ENCODE peak calls at places on chromosomes 4 and X, in nine cellular contexts. W, L, P, U, M, N, R, G and Q are unnamed samples.

GRCh38 chr4:177064724-177065394 is 244.8 kb upstream of the NEIL3 start:
- DNase-seq in U (no peak), R (no peak), W (no peak), M (no peak), N (no peak), L (no peak), P (no peak), G (no peak), Q (no peak)

GRCh38 chrX:109384569-109385174 is 97.2 kb downstream of the GUCY2F start:
- DNase-seq in U (no peak), P (peak), W (no peak), R (no peak), M (no peak), G (no peak), N (no peak), L (no peak), Q (no peak)

GRCh38 chr4:149980941-149981340 is 97.3 kb upstream of the DCLK2 start:
- DNase-seq in W (peak), G (peak), M (no peak), R (peak), N (no peak), P (peak), L (peak), U (peak), Q (peak)

GRCh38 chr4:7459471-7459870 is 24.7 kb upstream of the PSAPL1 start:
- DNase-seq in N (no peak), R (no peak), W (no peak), P (no peak), M (no peak), U (no peak), L (no peak), G (no peak), Q (no peak)

GRCh38 chrX:10611441-10612090 is 8.8 kb downstream of the MID1 start:
- DNase-seq in N (no peak), L (no peak), P (peak), U (no peak), M (no peak), G (no peak), R (no peak), W (no peak), Q (no peak)

GRCh38 chrX:70806081-70806480 is 102.4 kb downstream of the TEX11 start:
- DNase-seq in G (no peak), M (no peak), P (no peak), N (no peak), L (no peak), W (no peak), R (no peak), U (no peak), Q (no peak)

GRCh38 chrX:133335027-133335426 is 80.3 kb downstream of the GPC4 start:
- DNase-seq in G (peak), R (peak), P (peak), U (peak), L (peak), W (no peak), N (no peak), M (no peak), Q (no peak)

GRCh38 chr4:125526420-125526819 is 211.7 kb downstream of the FAT4 start:
- DNase-seq in P (no peak), U (no peak), N (no peak), W (no peak), R (no peak), L (no peak), M (no peak), G (no peak), Q (no peak)

GRCh38 chr4:101954975-101955678 is 164.6 kb downstream of the BANK1 start:
- DNase-seq in L (no peak), M (no peak), W (no peak), R (no peak), N (no peak), P (no peak), G (no peak), U (no peak), Q (no peak)

GRCh38 chrX:9538544-9539045 is 73.7 kb downstream of the TBL1X start:
- DNase-seq in W (no peak), P (no peak), L (peak), U (peak), N (no peak), M (no peak), G (peak), R (peak), Q (peak)

GRCh38 chrX:53265771-53266170 is 15.6 kb downstream of the IQSEC2 start:
- DNase-seq in L (no peak), G (no peak), M (no peak), W (no peak), U (no peak), P (peak), N (no peak), R (no peak), Q (no peak)
- H3K27ac ChIP-seq in L (peak), G (no peak), M (no peak), W (peak), U (no peak), P (peak), N (no peak), R (no peak), Q (peak)

DNA sequence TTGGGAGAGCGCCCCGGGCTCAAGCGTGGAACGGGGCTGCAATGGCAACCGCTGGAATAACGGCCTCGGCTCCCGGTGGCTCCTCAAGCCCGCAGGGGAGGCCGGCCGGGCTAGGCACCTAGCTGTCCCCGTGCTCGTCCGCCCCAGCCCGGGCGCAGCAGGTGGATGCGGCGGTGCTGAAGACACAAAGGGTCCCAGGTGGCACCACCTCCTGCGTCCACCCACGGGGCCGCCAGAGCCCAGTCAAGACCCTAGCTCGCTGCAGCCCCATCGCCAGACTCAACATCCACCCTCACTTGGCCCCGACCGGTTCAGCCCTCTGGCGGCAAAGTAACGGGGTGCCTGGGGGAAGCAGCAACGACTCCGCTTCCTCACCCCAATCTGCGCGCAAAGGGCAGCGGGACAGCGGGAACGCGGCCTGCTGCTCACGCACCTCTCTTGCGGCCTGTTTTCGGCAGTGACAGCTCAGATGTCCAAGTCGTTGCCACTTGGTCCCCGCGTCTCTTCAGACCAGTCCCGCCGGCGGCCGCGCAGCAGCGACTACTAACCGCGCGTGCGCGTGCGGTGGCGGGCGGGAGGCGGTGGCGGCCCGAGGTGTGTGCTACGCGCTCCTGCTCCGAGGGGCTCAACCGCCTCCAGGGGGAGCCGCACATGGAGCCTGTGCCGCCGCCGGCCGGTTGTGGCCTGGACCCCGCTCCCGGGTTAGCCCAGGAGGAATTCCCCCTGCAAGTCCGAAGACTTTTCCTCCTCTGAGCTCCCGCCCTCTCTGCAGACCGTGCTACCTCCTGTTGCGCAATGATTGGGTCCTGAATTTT is at the start of gene CLGN:
- DNase-seq in N (peak), M (peak), L (peak), W (no peak), G (peak), P (peak), U (peak), R (peak), Q (peak)
- TF ChIP-seq CTCF in N (peak), M (peak), L (no peak), W (peak), G (peak), P (peak), U (no peak), R (peak), Q (peak)

GRCh38 chr4:122577808-122578781 is 42.8 kb downstream of the IL21 start:
- DNase-seq in L (peak), W (no peak), P (peak), R (peak), N (no peak), U (peak), G (peak), M (no peak), Q (peak)

GRCh38 chr4:122576261-122577188 is 44.3 kb downstream of the IL21 start:
- DNase-seq in L (no peak), R (peak), U (no peak), M (no peak), N (no peak), P (peak), G (no peak), W (no peak), Q (no peak)

GRCh38 chr4:122577189-122577553 is 43.7 kb downstream of the IL21 start:
- DNase-seq in G (no peak), L (no peak), M (no peak), N (no peak), W (no peak), R (no peak), U (no peak), P (no peak), Q (no peak)
- TF ChIP-seq POLR2A in G (no peak), L (no peak), M (no peak), N (no peak), W (no peak), R (no peak), U (no peak), P (no peak), Q (no peak)

DNA sequence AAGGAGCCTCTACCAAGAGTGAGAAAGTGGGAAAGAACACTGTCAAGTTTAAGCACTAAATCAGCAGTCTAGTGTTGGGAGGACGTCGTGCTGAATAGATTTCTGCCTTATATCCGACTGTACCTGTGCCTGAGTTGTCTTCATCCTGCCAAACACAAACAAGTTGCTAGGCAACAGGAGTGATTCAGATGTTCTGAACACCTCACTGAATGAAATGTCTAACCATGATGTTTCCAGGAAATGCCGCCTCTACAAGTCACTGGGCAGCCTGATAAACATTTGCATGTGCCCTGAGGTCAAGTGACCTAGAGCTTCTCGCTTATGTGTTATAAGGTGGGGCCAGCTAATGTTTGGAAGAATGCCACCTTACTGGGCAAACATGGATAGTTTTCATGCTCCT is 37.9 kb downstream of the SGMS2 start:
- DNase-seq in R (no peak), N (no peak), U (no peak), W (no peak), P (peak), G (peak), L (peak), M (no peak), Q (peak)
- H3K27ac ChIP-seq in R (no peak), N (peak), U (no peak), W (no peak), P (no peak), G (peak), L (peak), M (no peak), Q (peak)

DNA sequence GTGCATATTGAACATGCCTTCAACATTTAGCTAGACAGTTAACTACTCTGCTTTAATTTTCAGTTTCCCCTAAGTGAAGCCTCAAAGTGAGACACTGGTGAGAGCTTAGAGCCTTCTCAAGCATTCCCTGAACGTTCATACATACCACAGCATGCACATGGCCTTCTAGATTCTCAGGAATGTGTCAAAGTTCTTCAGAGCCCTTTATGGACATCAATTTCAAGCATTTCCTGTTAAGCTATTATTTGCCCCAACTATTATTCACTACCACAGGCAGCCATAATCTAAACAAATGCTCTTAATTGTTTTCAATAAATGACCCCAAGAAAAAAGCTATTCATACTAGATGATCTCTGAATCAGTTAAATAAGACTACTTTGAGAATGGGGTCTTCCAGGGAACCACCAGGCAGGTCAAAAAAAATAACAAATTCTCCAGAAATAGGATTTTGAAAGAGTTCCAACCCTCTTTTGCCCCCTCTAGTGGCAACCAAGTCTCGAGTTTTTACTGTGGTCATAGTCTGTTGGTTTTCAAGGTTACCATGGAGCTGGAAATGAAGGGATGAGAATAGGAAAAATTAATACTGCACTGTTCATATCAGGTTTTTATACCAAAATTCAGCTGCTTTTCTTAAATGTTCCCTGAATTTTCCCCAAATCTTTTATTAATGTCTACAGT is 235.4 kb downstream of the RAB28 start:
- DNase-seq in W (no peak), P (peak), M (no peak), L (no peak), U (no peak), N (no peak), G (no peak), R (no peak), Q (no peak)
- TF ChIP-seq CTCF in W (no peak), P (no peak), M (no peak), L (no peak), U (no peak), N (peak), G (no peak), R (no peak), Q (no peak)

GRCh38 chrX:102604327-102604726 is 5.0 kb downstream of the ARMCX5 start:
- DNase-seq in M (no peak), G (no peak), L (no peak), N (no peak), R (no peak), P (no peak), U (no peak), W (no peak), Q (no peak)

GRCh38 chrX:102599950-102600579 is 750 bp downstream of the ARMCX5 start:
- DNase-seq in N (no peak), W (no peak), U (no peak), P (peak), L (no peak), G (no peak), R (no peak), M (no peak), Q (no peak)

GRCh38 chrX:102599084-102599949 is at the start of gene ARMCX5:
- DNase-seq in M (peak), L (peak), U (peak), G (peak), R (peak), W (peak), P (peak), N (peak), Q (peak)
- TF ChIP-seq POLR2A in M (peak), L (peak), U (no peak), G (peak), R (no peak), W (peak), P (peak), N (no peak), Q (peak)

GRCh38 chr4:184453402-184454160 is 20.8 kb downstream of the IRF2 start:
- DNase-seq in N (no peak), G (no peak), M (no peak), L (peak), R (peak), W (no peak), U (peak), P (peak), Q (peak)
- H3K27ac ChIP-seq in N (peak), G (no peak), M (peak), L (peak), R (peak), W (peak), U (no peak), P (peak), Q (peak)

DNA sequence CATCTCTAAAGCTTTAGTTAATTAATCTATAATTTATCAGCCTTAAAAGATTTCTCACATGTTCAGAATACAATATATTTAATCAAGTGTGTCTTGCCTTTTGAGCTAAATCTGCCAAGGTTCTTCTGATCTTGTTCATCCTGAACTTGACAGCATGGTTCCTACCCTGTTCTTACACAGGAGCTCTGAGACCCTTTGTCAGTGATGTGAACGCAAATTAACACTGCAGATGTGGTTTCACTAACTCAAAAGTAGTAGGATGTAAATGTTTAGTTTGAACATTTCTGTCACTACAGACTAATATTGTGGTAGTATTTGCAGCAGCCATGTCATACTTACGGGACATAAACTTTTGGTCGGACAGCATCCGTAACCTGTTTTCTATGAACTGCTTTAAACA is 59.4 kb downstream of the SMARCAD1 start:
- DNase-seq in R (no peak), W (no peak), M (no peak), G (no peak), P (no peak), L (no peak), U (no peak), N (no peak), Q (no peak)
- TF ChIP-seq CTCF in R (no peak), W (no peak), M (no peak), G (no peak), P (no peak), L (no peak), U (no peak), N (no peak), Q (no peak)

GRCh38 chr4:143183513-143184216 is 1.1 kb upstream of the USP38 start:
- DNase-seq in L (no peak), W (no peak), R (no peak), P (no peak), U (no peak), N (no peak), M (no peak), G (no peak), Q (no peak)

GRCh38 chr4:143185253-143186107 is 763 bp downstream of the USP38 start:
- DNase-seq in L (peak), W (no peak), M (peak), R (peak), G (peak), P (peak), U (peak), N (peak), Q (peak)

GRCh38 chr4:143186202-143186601 is 1.5 kb downstream of the USP38 start:
- DNase-seq in W (no peak), L (no peak), N (no peak), G (no peak), U (no peak), R (no peak), P (peak), M (no peak), Q (no peak)

GRCh38 chr4:143184217-143184502 is 557 bp upstream of the USP38 start:
- DNase-seq in N (no peak), U (no peak), L (no peak), P (no peak), M (no peak), R (no peak), G (no peak), W (no peak), Q (no peak)

DNA sequence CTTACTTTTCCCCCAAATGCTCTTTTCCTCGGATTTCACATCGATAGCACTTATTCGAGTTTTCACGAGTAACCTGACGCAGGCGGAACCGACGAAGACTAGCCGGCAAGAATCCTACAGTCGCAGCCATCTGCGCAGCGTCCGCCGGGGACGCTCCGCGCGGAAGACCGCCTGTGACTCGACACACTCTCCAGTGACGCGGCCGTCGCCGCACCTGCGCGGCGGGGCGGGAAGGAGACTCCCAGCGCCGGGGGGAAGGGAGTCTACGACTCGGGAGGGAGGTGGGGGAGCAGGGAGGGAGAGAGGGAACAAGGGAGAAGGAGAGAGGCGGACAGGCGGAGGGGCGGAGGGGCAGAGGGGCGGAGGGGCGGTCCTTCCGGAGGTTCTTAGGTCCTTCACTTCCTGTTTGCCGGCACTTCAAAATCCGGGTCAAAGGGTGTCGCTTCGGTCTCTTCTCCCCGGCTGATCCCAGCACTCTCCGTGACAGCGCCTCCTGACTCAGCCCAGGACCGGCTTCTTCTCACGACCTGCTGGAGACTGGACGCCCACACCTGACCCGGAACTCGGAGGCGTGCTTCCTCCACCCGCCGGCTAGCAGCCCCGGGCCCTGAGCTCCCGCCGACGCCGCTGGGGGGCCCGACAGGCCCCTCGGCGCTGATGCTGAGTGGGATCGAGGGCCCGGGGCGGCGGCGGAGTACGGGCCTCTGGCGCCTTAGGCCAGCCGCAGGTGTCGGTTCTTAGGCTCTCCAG is at the start of gene USP38:
- DNase-seq in U (peak), N (peak), M (peak), P (peak), R (peak), G (peak), W (peak), L (peak), Q (peak)
- TF ChIP-seq POLR2A in U (peak), N (no peak), M (peak), P (peak), R (peak), G (peak), W (peak), L (peak), Q (peak)